ENCODE peak calls at places on chromosome 16, in ten cellular contexts. One of them, this sample, is unnamed.

GRCh38 chr16:86257546-86257945 is 252.8 kb upstream of the FOXF1 start:
- DNase-seq in left cardiac atrium: no peak
- DNase-seq in EH: no peak
- DNase-seq in mucosa of descending colon: no peak
- DNase-seq in heart right ventricle: no peak
- DNase-seq in skeletal muscle cell: no peak
- DNase-seq in mammary epithelial cell: no peak
- DNase-seq in iris pigment epithelial cell: no peak
- DNase-seq in GM03348: no peak
- DNase-seq in osteoblast: no peak
- DNase-seq in this sample: no peak

GRCh38 chr16:1678500-1679098 is 520 bp downstream of the JPT2 start:
- DNase-seq in skeletal muscle cell: no peak
- DNase-seq in GM03348: no peak
- DNase-seq in osteoblast: no peak
- DNase-seq in iris pigment epithelial cell: peak
- DNase-seq in mammary epithelial cell: peak
- DNase-seq in heart right ventricle: peak
- DNase-seq in left cardiac atrium: peak
- DNase-seq in mucosa of descending colon: peak
- DNase-seq in EH: peak
- DNase-seq in this sample: peak

GRCh38 chr16:59886021-59886420 is 1151.9 kb upstream of the GOT2 start:
- DNase-seq in GM03348: peak
- DNase-seq in left cardiac atrium: peak
- DNase-seq in heart right ventricle: peak
- DNase-seq in mucosa of descending colon: no peak
- DNase-seq in iris pigment epithelial cell: peak
- DNase-seq in mammary epithelial cell: peak
- DNase-seq in skeletal muscle cell: peak
- DNase-seq in EH: peak
- DNase-seq in osteoblast: peak
- DNase-seq in this sample: no peak

GRCh38 chr16:13902677-13903076 is 17.3 kb upstream of the ERCC4 start:
- DNase-seq in mammary epithelial cell: no peak
- DNase-seq in GM03348: no peak
- DNase-seq in left cardiac atrium: no peak
- DNase-seq in skeletal muscle cell: peak
- DNase-seq in mucosa of descending colon: no peak
- DNase-seq in heart right ventricle: no peak
- DNase-seq in EH: peak
- DNase-seq in iris pigment epithelial cell: peak
- DNase-seq in osteoblast: no peak
- DNase-seq in this sample: no peak

GRCh38 chr16:12675852-12676251 is 127.8 kb downstream of the CPPED1 start:
- DNase-seq in skeletal muscle cell: peak
- DNase-seq in osteoblast: no peak
- DNase-seq in EH: peak
- DNase-seq in GM03348: peak
- DNase-seq in left cardiac atrium: no peak
- DNase-seq in mammary epithelial cell: peak
- DNase-seq in mucosa of descending colon: no peak
- DNase-seq in iris pigment epithelial cell: peak
- DNase-seq in heart right ventricle: no peak
- DNase-seq in this sample: no peak

GRCh38 chr16:24504467-24505345 is 34.7 kb upstream of the RBBP6 start:
- DNase-seq in iris pigment epithelial cell: peak
- DNase-seq in EH: peak
- DNase-seq in heart right ventricle: peak
- DNase-seq in mammary epithelial cell: peak
- DNase-seq in skeletal muscle cell: peak
- DNase-seq in osteoblast: peak
- DNase-seq in mucosa of descending colon: no peak
- DNase-seq in left cardiac atrium: peak
- DNase-seq in GM03348: peak
- DNase-seq in this sample: no peak

GRCh38 chr16:11399261-11399831 is 54.1 kb downstream of the RMI2 start:
- DNase-seq in iris pigment epithelial cell: no peak
- DNase-seq in EH: no peak
- DNase-seq in skeletal muscle cell: no peak
- DNase-seq in left cardiac atrium: peak
- DNase-seq in heart right ventricle: no peak
- DNase-seq in GM03348: no peak
- DNase-seq in osteoblast: peak
- DNase-seq in mammary epithelial cell: no peak
- DNase-seq in mucosa of descending colon: no peak
- DNase-seq in this sample: peak

GRCh38 chr16:11164482-11165270 is 91.3 kb downstream of the SOCS1 start:
- DNase-seq in EH: no peak
- DNase-seq in heart right ventricle: no peak
- DNase-seq in osteoblast: peak
- DNase-seq in iris pigment epithelial cell: no peak
- DNase-seq in skeletal muscle cell: no peak
- DNase-seq in left cardiac atrium: no peak
- DNase-seq in mucosa of descending colon: peak
- DNase-seq in GM03348: no peak
- DNase-seq in mammary epithelial cell: no peak
- DNase-seq in this sample: peak

GRCh38 chr16:54655171-54655590 is 275.5 kb upstream of the IRX5 start:
- DNase-seq in skeletal muscle cell: no peak
- DNase-seq in mammary epithelial cell: peak
- DNase-seq in mucosa of descending colon: no peak
- DNase-seq in EH: no peak
- DNase-seq in GM03348: peak
- DNase-seq in osteoblast: peak
- DNase-seq in iris pigment epithelial cell: peak
- DNase-seq in heart right ventricle: peak
- DNase-seq in left cardiac atrium: peak
- DNase-seq in this sample: no peak

GRCh38 chr16:49128740-49129139 is 152.9 kb downstream of the CBLN1 start:
- DNase-seq in osteoblast: no peak
- DNase-seq in iris pigment epithelial cell: no peak
- DNase-seq in mucosa of descending colon: no peak
- DNase-seq in left cardiac atrium: no peak
- DNase-seq in skeletal muscle cell: no peak
- DNase-seq in GM03348: no peak
- DNase-seq in heart right ventricle: no peak
- DNase-seq in mammary epithelial cell: no peak
- DNase-seq in EH: no peak
- DNase-seq in this sample: no peak

GRCh38 chr16:83992624-83993023 is 24.6 kb downstream of the NECAB2 start:
- DNase-seq in mammary epithelial cell: peak
- DNase-seq in GM03348: peak
- DNase-seq in mucosa of descending colon: no peak
- DNase-seq in left cardiac atrium: peak
- DNase-seq in heart right ventricle: peak
- DNase-seq in skeletal muscle cell: peak
- DNase-seq in iris pigment epithelial cell: peak
- DNase-seq in osteoblast: peak
- DNase-seq in EH: peak
- DNase-seq in this sample: no peak

GRCh38 chr16:77383606-77384187 is 51.1 kb downstream of the ADAMTS18 start:
- DNase-seq in iris pigment epithelial cell: no peak
- DNase-seq in left cardiac atrium: no peak
- DNase-seq in skeletal muscle cell: no peak
- DNase-seq in osteoblast: no peak
- DNase-seq in mammary epithelial cell: no peak
- DNase-seq in mucosa of descending colon: no peak
- DNase-seq in heart right ventricle: no peak
- DNase-seq in GM03348: no peak
- DNase-seq in EH: no peak
- DNase-seq in this sample: no peak

GRCh38 chr16:74372369-74372768 is 3.7 kb upstream of the NPIPB15 start:
- DNase-seq in left cardiac atrium: no peak
- DNase-seq in EH: no peak
- DNase-seq in iris pigment epithelial cell: no peak
- DNase-seq in mucosa of descending colon: no peak
- DNase-seq in osteoblast: peak
- DNase-seq in skeletal muscle cell: no peak
- DNase-seq in GM03348: peak
- DNase-seq in heart right ventricle: no peak
- DNase-seq in mammary epithelial cell: no peak
- DNase-seq in this sample: no peak

GRCh38 chr16:77422196-77422784 is 12.5 kb downstream of the ADAMTS18 start:
- DNase-seq in osteoblast: no peak
- DNase-seq in iris pigment epithelial cell: no peak
- DNase-seq in GM03348: no peak
- DNase-seq in heart right ventricle: no peak
- DNase-seq in mucosa of descending colon: no peak
- DNase-seq in mammary epithelial cell: no peak
- DNase-seq in skeletal muscle cell: no peak
- DNase-seq in EH: no peak
- DNase-seq in left cardiac atrium: no peak
- DNase-seq in this sample: no peak

GRCh38 chr16:66020061-66020460 is 346.4 kb upstream of the CDH5 start:
- DNase-seq in mammary epithelial cell: no peak
- DNase-seq in mucosa of descending colon: no peak
- DNase-seq in osteoblast: peak
- DNase-seq in heart right ventricle: no peak
- DNase-seq in left cardiac atrium: no peak
- DNase-seq in iris pigment epithelial cell: peak
- DNase-seq in skeletal muscle cell: no peak
- DNase-seq in EH: peak
- DNase-seq in GM03348: peak
- DNase-seq in this sample: no peak

GRCh38 chr16:23424292-23424958 is 28.6 kb downstream of the COG7 start:
- DNase-seq in EH: peak
- DNase-seq in osteoblast: no peak
- DNase-seq in mammary epithelial cell: peak
- DNase-seq in left cardiac atrium: peak
- DNase-seq in skeletal muscle cell: no peak
- DNase-seq in GM03348: no peak
- DNase-seq in iris pigment epithelial cell: peak
- DNase-seq in heart right ventricle: no peak
- DNase-seq in mucosa of descending colon: peak
- DNase-seq in this sample: peak

GRCh38 chr16:66845791-66846221 is 1.6 kb downstream of the CA7 start:
- DNase-seq in heart right ventricle: no peak
- DNase-seq in skeletal muscle cell: no peak
- DNase-seq in iris pigment epithelial cell: no peak
- DNase-seq in mammary epithelial cell: no peak
- DNase-seq in osteoblast: peak
- DNase-seq in mucosa of descending colon: no peak
- DNase-seq in EH: no peak
- DNase-seq in GM03348: no peak
- DNase-seq in left cardiac atrium: no peak
- DNase-seq in this sample: no peak

GRCh38 chr16:84294196-84295142 is at the start of gene WFDC1:
- DNase-seq in osteoblast: no peak
- DNase-seq in EH: peak
- DNase-seq in heart right ventricle: no peak
- DNase-seq in mammary epithelial cell: no peak
- DNase-seq in GM03348: peak
- DNase-seq in skeletal muscle cell: no peak
- DNase-seq in left cardiac atrium: peak
- DNase-seq in mucosa of descending colon: peak
- DNase-seq in iris pigment epithelial cell: no peak
- DNase-seq in this sample: peak

GRCh38 chr16:68590201-68590994 is 51.3 kb downstream of the ZFP90 start:
- DNase-seq in heart right ventricle: no peak
- DNase-seq in mammary epithelial cell: peak
- DNase-seq in iris pigment epithelial cell: peak
- DNase-seq in left cardiac atrium: peak
- DNase-seq in osteoblast: peak
- DNase-seq in skeletal muscle cell: no peak
- DNase-seq in mucosa of descending colon: peak
- DNase-seq in EH: peak
- DNase-seq in GM03348: peak
- DNase-seq in this sample: peak

GRCh38 chr16:5873221-5873620 is 775.6 kb upstream of the EEF2KMT start:
- DNase-seq in mucosa of descending colon: no peak
- DNase-seq in EH: no peak
- DNase-seq in mammary epithelial cell: no peak
- DNase-seq in osteoblast: no peak
- DNase-seq in GM03348: no peak
- DNase-seq in left cardiac atrium: no peak
- DNase-seq in iris pigment epithelial cell: no peak
- DNase-seq in heart right ventricle: no peak
- DNase-seq in skeletal muscle cell: no peak
- DNase-seq in this sample: no peak

GRCh38 chr16:75965504-75966374 is 239.4 kb upstream of the CPHXL start:
- DNase-seq in heart right ventricle: no peak
- DNase-seq in EH: no peak
- DNase-seq in mammary epithelial cell: peak
- DNase-seq in skeletal muscle cell: no peak
- DNase-seq in mucosa of descending colon: no peak
- DNase-seq in osteoblast: no peak
- DNase-seq in left cardiac atrium: no peak
- DNase-seq in GM03348: no peak
- DNase-seq in iris pigment epithelial cell: no peak
- DNase-seq in this sample: no peak

GRCh38 chr16:9446471-9447194 is 355.2 kb downstream of the HAPSTR1 start:
- DNase-seq in iris pigment epithelial cell: no peak
- DNase-seq in osteoblast: no peak
- DNase-seq in EH: no peak
- DNase-seq in mammary epithelial cell: no peak
- DNase-seq in GM03348: no peak
- DNase-seq in heart right ventricle: no peak
- DNase-seq in left cardiac atrium: no peak
- DNase-seq in mucosa of descending colon: no peak
- DNase-seq in skeletal muscle cell: no peak
- DNase-seq in this sample: no peak

GRCh38 chr16:21652451-21652850 is at the start of gene IGSF6:
- DNase-seq in osteoblast: no peak
- DNase-seq in iris pigment epithelial cell: no peak
- DNase-seq in heart right ventricle: no peak
- DNase-seq in GM03348: no peak
- DNase-seq in skeletal muscle cell: no peak
- DNase-seq in left cardiac atrium: no peak
- DNase-seq in mucosa of descending colon: no peak
- DNase-seq in EH: no peak
- DNase-seq in mammary epithelial cell: no peak
- DNase-seq in this sample: no peak

GRCh38 chr16:305916-306315 is 23.0 kb downstream of the PDIA2 start:
- DNase-seq in heart right ventricle: no peak
- DNase-seq in mucosa of descending colon: no peak
- DNase-seq in mammary epithelial cell: no peak
- DNase-seq in GM03348: no peak
- DNase-seq in iris pigment epithelial cell: no peak
- DNase-seq in osteoblast: no peak
- DNase-seq in left cardiac atrium: no peak
- DNase-seq in EH: no peak
- DNase-seq in skeletal muscle cell: no peak
- DNase-seq in this sample: no peak

GRCh38 chr16:23256440-23256839 is 45.7 kb upstream of the SCNN1B start:
- DNase-seq in osteoblast: no peak
- DNase-seq in mammary epithelial cell: peak
- DNase-seq in mucosa of descending colon: no peak
- DNase-seq in GM03348: no peak
- DNase-seq in skeletal muscle cell: no peak
- DNase-seq in EH: no peak
- DNase-seq in heart right ventricle: no peak
- DNase-seq in iris pigment epithelial cell: no peak
- DNase-seq in left cardiac atrium: no peak
- DNase-seq in this sample: no peak

GRCh38 chr16:88504489-88505404 is 51.7 kb downstream of the ZFPM1 start:
- DNase-seq in EH: no peak
- DNase-seq in GM03348: no peak
- DNase-seq in mucosa of descending colon: no peak
- DNase-seq in heart right ventricle: no peak
- DNase-seq in osteoblast: no peak
- DNase-seq in left cardiac atrium: no peak
- DNase-seq in skeletal muscle cell: no peak
- DNase-seq in iris pigment epithelial cell: no peak
- DNase-seq in mammary epithelial cell: no peak
- DNase-seq in this sample: no peak

This sample was measured in kidney.